ENCODE peak calls at places on chromosomes 6 and 20, in seven cellular contexts. P is activated naive CD4-positive, alpha-beta T cell treated with anti-CD3 and anti-CD28 coated beads for 36 hours; H is cardiac fibroblast; E is NCI-H2171; J is activated gamma-delta T cell treated with anti-CD3 and anti-CD28 coated beads, Interleukin-2, amount 50 U/mL, for 16 hours; O is heart left ventricle; V is caudate nucleus. X is an unnamed sample.
A peak's percentile ranks its signal among the peaks of the same experiment; 100 is the strongest.

GRCh38 chr6:12483712-12484111 is 193.6 kb downstream of the EDN1 start:
- DNase-seq in E (no peak), V (no peak), O (no peak), J (no peak), P (peak; percentile 38), H (peak; percentile 96), X (no peak)

GRCh38 chr6:16985484-16986284 is 116.2 kb upstream of the STMND1 start:
- DNase-seq in H (peak; percentile 39), E (no peak), P (no peak), J (no peak), O (peak; percentile 28), V (no peak), X (peak; percentile 24)

GRCh38 chr20:11015440-11015839 is 341.6 kb upstream of the JAG1 start:
- DNase-seq in E (no peak), J (no peak), H (no peak), P (no peak), V (no peak), O (no peak), X (no peak)

GRCh38 chr6:2118136-2118535 is 127.3 kb downstream of the GMDS start:
- DNase-seq in H (no peak), J (no peak), E (no peak), P (no peak), V (no peak), O (no peak), X (no peak)

GRCh38 chr6:90502866-90503407 is 83.9 kb downstream of the MAP3K7 start:
- DNase-seq in J (no peak), O (no peak), E (no peak), H (no peak), P (no peak), V (no peak), X (no peak)

GRCh38 chr6:10486215-10486614 is 34.9 kb upstream of the GCNT2 start:
- DNase-seq in O (no peak), J (no peak), P (no peak), E (no peak), V (no peak), H (no peak), X (no peak)

GRCh38 chr6:41967312-41968287 is 26.0 kb upstream of the CCND3 start:
- DNase-seq in H (peak; percentile 85), P (peak; percentile 35), V (no peak), O (no peak), E (no peak), J (no peak), X (no peak)

GRCh38 chr6:4133941-4134838 is 1.2 kb downstream of the ECI2 start:
- DNase-seq in O (no peak), H (peak; percentile 18), V (no peak), E (no peak), P (peak; percentile 48), J (peak; percentile 12), X (no peak)

GRCh38 chr6:154632121-154632520 is 101.1 kb upstream of the SCAF8 start:
- DNase-seq in J (no peak), P (no peak), H (no peak), O (no peak), V (no peak), E (no peak), X (no peak)

GRCh38 chr20:49187330-49188100 is 619 bp downstream of the STAU1 start:
- DNase-seq in P (peak; percentile 45), O (no peak), H (no peak), E (peak; percentile 31), V (no peak), J (no peak), X (no peak)

GRCh38 chr6:43669922-43670622 is 17.5 kb downstream of the MRPS18A start:
- DNase-seq in H (no peak), J (no peak), O (no peak), E (no peak), P (peak; percentile 35), V (no peak), X (no peak)

GRCh38 chr6:47524136-47524840 is 46.7 kb downstream of the CD2AP start:
- DNase-seq in P (no peak), O (no peak), J (no peak), V (no peak), H (peak; percentile 22), E (no peak), X (no peak)

GRCh38 chr6:13813011-13813410 is 1.3 kb downstream of the MCUR1 start:
- DNase-seq in J (no peak), E (no peak), P (no peak), V (no peak), O (no peak), H (no peak), X (no peak)

GRCh38 chr6:44003345-44004061 is 123.7 kb downstream of the MRPL14 start:
- DNase-seq in O (no peak), H (no peak), V (no peak), P (peak; percentile 32), E (no peak), J (no peak), X (no peak)

GRCh38 chr6:41161851-41162552 is 914 bp downstream of the TREM2 start:
- DNase-seq in O (no peak), J (no peak), E (no peak), V (no peak), P (no peak), H (no peak), X (no peak)

X was measured in NCI-H446.